ENCODE peak calls at places on chromosomes 13 and 19, in six cellular contexts. U is HL-60, Q is sigmoid colon, I is prostate gland, T is K562, O is Panc1. N is an unnamed sample.

GRCh38 chr19:55451522-55452380 is 8.7 kb upstream of the SHISA7 start:
- DNase-seq in U (no peak), Q (no peak), I (no peak), T (peak), O (no peak), N (no peak)

GRCh38 chr13:48626077-48626449 is 27.7 kb upstream of the CYSLTR2 start:
- DNase-seq in U (peak), Q (no peak), I (no peak), T (no peak), O (no peak), N (no peak)

GRCh38 chr13:52454459-52454824 is 836 bp upstream of the CKAP2 start:
- DNase-seq in U (no peak), Q (no peak), I (peak), T (peak), O (no peak), N (peak)

GRCh38 chr19:6212403-6213265 is 67.1 kb downstream of the MLLT1 start:
- DNase-seq in U (no peak), Q (peak), I (no peak), T (no peak), O (no peak), N (peak)

GRCh38 chr13:87827479-87827878 is 156.3 kb downstream of the SLITRK5 start:
- DNase-seq in U (no peak), Q (no peak), I (no peak), T (no peak), O (no peak), N (no peak)

GRCh38 chr13:37954191-37954590 is 84.6 kb upstream of the TRPC4 start:
- DNase-seq in U (no peak), Q (no peak), I (no peak), T (no peak), O (no peak), N (no peak)

GRCh38 chr13:22082030-22082429 is 411.2 kb downstream of the FGF9 start:
- DNase-seq in U (no peak), Q (no peak), I (no peak), T (no peak), O (no peak), N (no peak)

GRCh38 chr19:45815501-45816216 is 551 bp upstream of the RSPH6A start:
- DNase-seq in U (no peak), Q (no peak), I (no peak), T (no peak), O (no peak), N (no peak)

GRCh38 chr19:13557756-13558398 is 51.6 kb upstream of the CACNA1A start:
- DNase-seq in U (no peak), Q (no peak), I (no peak), T (no peak), O (no peak), N (no peak)

GRCh38 chr19:44207126-44207803 is 5.1 kb upstream of the ZNF227 start:
- DNase-seq in U (peak), Q (peak), I (peak), T (peak), O (peak), N (peak)

GRCh38 chr19:5345895-5346386 is 5.3 kb upstream of the PTPRS start:
- DNase-seq in U (no peak), Q (no peak), I (no peak), T (no peak), O (no peak), N (peak)

GRCh38 chr19:27974082-27974513 is 1238.9 kb downstream of the UQCRFS1 start:
- DNase-seq in U (no peak), Q (no peak), I (no peak), T (peak), O (no peak), N (no peak)

GRCh38 chr19:53432088-53432661 is 391 bp downstream of the ZNF761 start:
- DNase-seq in U (peak), Q (peak), I (no peak), T (peak), O (no peak), N (peak)

GRCh38 chr19:39533003-39533512 is 406 bp upstream of the EID2B start:
- DNase-seq in U (no peak), Q (no peak), I (no peak), T (no peak), O (no peak), N (no peak)

GRCh38 chr13:41428155-41428554 is 29.2 kb upstream of the RGCC start:
- DNase-seq in U (no peak), Q (no peak), I (no peak), T (no peak), O (no peak), N (peak)

GRCh38 chr19:7074705-7075282 is 5.3 kb downstream of the ZNF557 start:
- DNase-seq in U (no peak), Q (no peak), I (no peak), T (no peak), O (no peak), N (no peak)

GRCh38 chr19:35063940-35064818 is 22.7 kb downstream of the HPN start:
- DNase-seq in U (no peak), Q (no peak), I (no peak), T (no peak), O (peak), N (no peak)

GRCh38 chr13:40388617-40389016 is 277.8 kb downstream of the FOXO1 start:
- DNase-seq in U (no peak), Q (peak), I (no peak), T (no peak), O (no peak), N (peak)

GRCh38 chr19:48495391-48495790 is 16.2 kb downstream of the LMTK3 start:
- DNase-seq in U (no peak), Q (no peak), I (no peak), T (no peak), O (no peak), N (no peak)

GRCh38 chr19:48490980-48491792 is 20.4 kb downstream of the LMTK3 start:
- DNase-seq in U (no peak), Q (no peak), I (no peak), T (peak), O (no peak), N (peak)

GRCh38 chr19:48493718-48494515 is 17.7 kb downstream of the LMTK3 start:
- DNase-seq in U (no peak), Q (no peak), I (no peak), T (no peak), O (no peak), N (peak)

GRCh38 chr19:48491793-48492123 is 19.9 kb downstream of the LMTK3 start:
- DNase-seq in U (no peak), Q (no peak), I (no peak), T (no peak), O (no peak), N (peak)

GRCh38 chr19:48492925-48493717 is 18.5 kb downstream of the LMTK3 start:
- DNase-seq in U (peak), Q (peak), I (peak), T (peak), O (peak), N (peak)
- TF ChIP-seq POLR2AphosphoS5 in U (no peak), Q (peak), I (peak), T (peak), O (no peak), N (peak)

GRCh38 chr13:77946522-77946921 is 27.9 kb upstream of the EDNRB start:
- DNase-seq in U (no peak), Q (no peak), I (no peak), T (no peak), O (no peak), N (no peak)
- TF ChIP-seq POLR2AphosphoS5 in U (no peak), Q (no peak), I (no peak), T (no peak), O (no peak), N (no peak)

GRCh38 chr13:35838356-35838755 is 292.8 kb downstream of the DCLK1 start:
- DNase-seq in U (no peak), Q (no peak), I (no peak), T (no peak), O (no peak), N (no peak)

GRCh38 chr13:35836476-35836875 is 294.7 kb downstream of the DCLK1 start:
- DNase-seq in U (no peak), Q (no peak), I (no peak), T (no peak), O (no peak), N (no peak)

GRCh38 chr13:35839746-35840273 is 291.4 kb downstream of the DCLK1 start:
- DNase-seq in U (no peak), Q (no peak), I (no peak), T (no peak), O (no peak), N (no peak)

DNA sequence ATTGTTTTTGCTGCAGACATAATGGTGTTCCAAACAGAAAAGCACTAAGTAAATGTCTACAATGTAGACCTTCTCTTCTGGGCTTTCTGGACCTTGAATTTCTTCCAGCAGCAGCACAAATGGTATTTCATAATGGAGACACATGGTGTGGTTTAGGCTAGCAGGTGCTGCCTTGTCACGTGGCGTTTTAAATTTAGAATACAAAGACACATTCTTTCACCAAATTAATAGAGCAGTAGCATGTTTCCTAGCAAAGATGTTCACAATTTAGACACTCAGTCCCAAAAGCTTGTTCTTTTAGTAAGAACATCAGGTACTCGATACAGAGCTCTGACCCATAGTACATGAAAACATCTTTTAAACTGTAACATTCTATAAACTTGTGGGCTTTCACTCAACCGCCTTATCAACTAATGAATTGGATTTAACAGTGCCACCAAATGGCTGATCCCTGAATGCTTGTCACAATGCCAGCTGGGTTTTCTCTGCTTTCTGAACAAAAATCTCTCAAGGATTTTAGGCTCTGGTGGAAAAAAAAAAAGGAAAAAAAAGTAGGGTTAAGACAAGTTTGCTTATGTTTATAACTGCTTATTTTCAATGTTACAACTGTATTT is 290.1 kb downstream of the DCLK1 start:
- DNase-seq in U (no peak), Q (no peak), I (no peak), T (no peak), O (no peak), N (no peak)
- TF ChIP-seq POLR2AphosphoS5 in U (no peak), Q (peak), I (no peak), T (no peak), O (no peak), N (no peak)

GRCh38 chr13:106276876-106277275 is 258.6 kb downstream of the EFNB2 start:
- DNase-seq in U (no peak), Q (no peak), I (no peak), T (no peak), O (no peak), N (no peak)
- TF ChIP-seq POLR2AphosphoS5 in U (no peak), Q (no peak), I (no peak), T (no peak), O (no peak), N (no peak)

DNA sequence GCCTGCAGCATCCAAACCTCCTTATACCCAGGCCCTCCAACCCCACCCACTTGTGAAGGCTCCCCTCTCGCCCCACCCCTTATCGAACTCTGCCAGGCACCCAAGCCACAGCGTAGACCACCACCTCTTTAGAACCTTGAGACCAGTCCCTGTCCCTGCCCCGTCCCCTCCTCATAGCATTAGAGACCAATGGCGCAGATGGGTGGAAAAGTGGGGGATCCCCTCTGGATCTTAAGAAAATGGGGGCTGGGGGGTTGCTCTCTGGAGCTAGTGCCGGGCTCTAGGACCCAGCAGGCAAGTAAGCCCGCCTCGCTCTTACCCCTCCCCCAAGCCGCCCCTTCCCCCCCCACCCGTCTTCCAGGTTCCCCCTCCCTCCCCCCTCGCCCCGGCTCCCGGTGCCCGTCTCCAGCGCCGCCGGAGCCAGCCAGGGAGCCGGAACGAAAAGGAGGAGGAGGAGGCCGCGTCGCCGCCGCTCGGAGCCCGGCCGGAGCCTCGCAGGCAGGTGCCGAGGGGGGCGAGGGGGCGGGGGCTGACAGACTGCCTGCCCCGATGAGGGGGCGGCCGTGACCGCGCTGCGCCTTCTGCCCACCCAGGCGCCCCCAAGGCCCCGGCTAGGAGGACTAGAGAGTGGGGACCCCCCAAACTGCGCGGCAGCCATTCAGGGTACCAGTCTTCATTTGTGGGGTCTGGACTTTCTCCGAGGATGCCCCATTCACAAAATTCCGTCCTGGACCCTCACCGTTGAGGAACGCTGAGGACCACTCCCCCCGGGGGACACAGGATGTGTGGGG is at the start of gene SPRED3:
- DNase-seq in U (no peak), Q (no peak), I (peak), T (no peak), O (no peak), N (no peak)
- TF ChIP-seq POLR2AphosphoS5 in U (no peak), Q (no peak), I (no peak), T (no peak), O (no peak), N (no peak)

GRCh38 chr19:3699071-3699740 is 1.1 kb downstream of the PIP5K1C start:
- DNase-seq in U (peak), Q (peak), I (no peak), T (peak), O (no peak), N (peak)
- TF ChIP-seq POLR2AphosphoS5 in U (no peak), Q (peak), I (peak), T (no peak), O (no peak), N (peak)

GRCh38 chr19:464146-464545 is 3.3 kb upstream of the SHC2 start:
- DNase-seq in U (no peak), Q (no peak), I (no peak), T (no peak), O (no peak), N (no peak)

GRCh38 chr19:459724-460511 is 915 bp downstream of the SHC2 start:
- DNase-seq in U (no peak), Q (peak), I (peak), T (peak), O (no peak), N (no peak)

GRCh38 chr19:460877-461609 is at the start of gene SHC2:
- DNase-seq in U (no peak), Q (peak), I (peak), T (peak), O (no peak), N (no peak)

GRCh38 chr19:463483-464130 is 2.8 kb upstream of the SHC2 start:
- DNase-seq in U (no peak), Q (no peak), I (no peak), T (no peak), O (no peak), N (no peak)

GRCh38 chr19:461664-462551 is 1.1 kb upstream of the SHC2 start:
- DNase-seq in U (no peak), Q (peak), I (peak), T (peak), O (no peak), N (no peak)
- TF ChIP-seq POLR2AphosphoS5 in U (no peak), Q (no peak), I (peak), T (no peak), O (no peak), N (peak)

N was measured in spleen.